ENCODE peak calls at places on chromosomes 5 and 9, in five cellular contexts. J is NCI-H226, R is neural progenitor cell, X is ACHN, C is Panc1. I is an unnamed sample.

GRCh38 chr5:154285661-154286408 is 95.3 kb downstream of the GALNT10 start:
- DNase-seq in J (peak), R (peak), X (peak), C (no peak), I (no peak)

GRCh38 chr5:100889896-100890295 is 13.2 kb downstream of the ST8SIA4 start:
- DNase-seq in J (no peak), R (no peak), X (no peak), C (no peak), I (peak)

GRCh38 chr5:54590824-54591223 is 73.3 kb downstream of the SNX18 start:
- DNase-seq in J (no peak), R (no peak), X (no peak), C (no peak), I (no peak)

GRCh38 chr9:13431137-13431536 is 151.6 kb upstream of the MPDZ start:
- DNase-seq in J (no peak), R (peak), X (no peak), C (no peak), I (no peak)

GRCh38 chr9:76717611-76718010 is 46.6 kb upstream of the PCA3 start:
- DNase-seq in J (no peak), R (no peak), X (no peak), C (no peak), I (peak)

GRCh38 chr9:88808019-88808656 is 183.1 kb upstream of the S1PR3 start:
- DNase-seq in J (no peak), R (no peak), X (no peak), C (no peak), I (no peak)

GRCh38 chr5:56314536-56314935 is 81.4 kb upstream of the ANKRD55 start:
- DNase-seq in J (no peak), R (peak), X (peak), C (peak), I (no peak)

GRCh38 chr9:88998911-88999310 is 7.6 kb downstream of the S1PR3 start:
- DNase-seq in J (peak), R (no peak), X (no peak), C (no peak), I (no peak)

GRCh38 chr5:170293273-170293672 is 4.3 kb downstream of the LCP2 start:
- DNase-seq in J (no peak), R (no peak), X (no peak), C (no peak), I (no peak)

GRCh38 chr5:60382761-60383160 is 317.2 kb downstream of the DEPDC1B start:
- DNase-seq in J (no peak), R (no peak), X (peak), C (peak), I (no peak)

GRCh38 chr9:7216004-7216821 is 458.4 kb downstream of the KDM4C start:
- DNase-seq in J (peak), R (no peak), X (peak), C (no peak), I (no peak)

GRCh38 chr5:134510970-134511795 is 14.3 kb upstream of the JADE2 start:
- DNase-seq in J (peak), R (no peak), X (peak), C (no peak), I (peak)

GRCh38 chr5:120306331-120306730 is 157.8 kb upstream of the PRR16 start:
- DNase-seq in J (no peak), R (no peak), X (no peak), C (no peak), I (no peak)

GRCh38 chr5:21236104-21236503 is 1248.1 kb upstream of the CDH18 start:
- DNase-seq in J (no peak), R (no peak), X (no peak), C (no peak), I (no peak)

GRCh38 chr9:72151099-72151498 is 1.9 kb downstream of the GDA start:
- DNase-seq in J (no peak), R (no peak), X (no peak), C (no peak), I (peak)

GRCh38 chr9:120353501-120353900 is 226.5 kb downstream of the CDK5RAP2 start:
- DNase-seq in J (no peak), R (no peak), X (no peak), C (no peak), I (no peak)

GRCh38 chr5:14588758-14589543 is 7.4 kb downstream of the OTULINL start:
- DNase-seq in J (no peak), R (no peak), X (no peak), C (no peak), I (no peak)

GRCh38 chr9:93076792-93077128 is 18.3 kb downstream of the SUSD3 start:
- DNase-seq in J (no peak), R (no peak), X (no peak), C (no peak), I (no peak)

GRCh38 chr9:71607571-71607970 is 160.7 kb downstream of the CEMIP2 start:
- DNase-seq in J (no peak), R (no peak), X (no peak), C (no peak), I (no peak)

GRCh38 chr9:117461386-117461785 is 46.5 kb upstream of the ASTN2 start:
- DNase-seq in J (no peak), R (no peak), X (no peak), C (no peak), I (no peak)

GRCh38 chr5:179868541-179868940 is 9.9 kb upstream of the MRNIP start:
- DNase-seq in J (no peak), R (no peak), X (no peak), C (no peak), I (no peak)

GRCh38 chr9:95508968-95509850 is 7.6 kb downstream of the PTCH1 start:
- DNase-seq in J (peak), R (peak), X (peak), C (no peak), I (peak)

GRCh38 chr5:127577458-127577857 is 60.0 kb downstream of the PRRC1 start:
- DNase-seq in J (peak), R (no peak), X (no peak), C (no peak), I (no peak)

GRCh38 chr5:141475625-141476131 is at the start of gene PCDHGC3:
- DNase-seq in J (peak), R (peak), X (peak), C (peak), I (peak)

GRCh38 chr5:140926903-140927573 is 939 bp downstream of the PCDHAC1 start:
- DNase-seq in J (peak), R (peak), X (no peak), C (no peak), I (no peak)

GRCh38 chr5:150073677-150074076 is 12.7 kb downstream of the CSF1R start:
- DNase-seq in J (no peak), R (no peak), X (no peak), C (no peak), I (no peak)

GRCh38 chr5:58076473-58077257 is 383.2 kb downstream of the PLK2 start:
- DNase-seq in J (no peak), R (no peak), X (no peak), C (no peak), I (no peak)

GRCh38 chr9:32672478-32672877 is 37.0 kb upstream of the TAF1L start:
- DNase-seq in J (no peak), R (no peak), X (no peak), C (no peak), I (peak)

GRCh38 chr5:141492168-141492885 is 3.4 kb downstream of the PCDHGC5 start:
- DNase-seq in J (no peak), R (peak), X (no peak), C (no peak), I (no peak)

GRCh38 chr5:150846651-150847333 is 471 bp downstream of the IRGM start:
- DNase-seq in J (peak), R (peak), X (peak), C (peak), I (peak)

GRCh38 chr5:153623906-153624765 is 133.7 kb downstream of the GRIA1 start:
- DNase-seq in J (no peak), R (no peak), X (no peak), C (no peak), I (no peak)

GRCh38 chr5:51810592-51810991 is 427.3 kb downstream of the ISL1 start:
- DNase-seq in J (no peak), R (no peak), X (peak), C (peak), I (no peak)

GRCh38 chr9:126334626-126335621 is 8.3 kb downstream of the MVB12B start:
- DNase-seq in J (no peak), R (no peak), X (no peak), C (no peak), I (peak)

GRCh38 chr9:134707031-134707680 is 65.6 kb downstream of the COL5A1 start:
- DNase-seq in J (peak), R (no peak), X (no peak), C (no peak), I (no peak)

GRCh38 chr9:92680166-92681119 is 10.5 kb upstream of the IPPK start:
- DNase-seq in J (no peak), R (no peak), X (no peak), C (no peak), I (peak)

GRCh38 chr5:150092159-150092787 is 5.9 kb upstream of the CSF1R start:
- DNase-seq in J (no peak), R (no peak), X (no peak), C (no peak), I (no peak)